ENCODE peak calls at places on chromosomes 13 and 19, in six cellular contexts. C is H9, F is neuronal stem cell, U is fibroblast of lung, J is IMR-90, G is HCT116. T is an unnamed sample.
A peak's percentile ranks its signal among the peaks of the same experiment; 100 is the strongest.

GRCh38 chr13:40259899-40260298 is 406.5 kb downstream of the FOXO1 start:
- DNase-seq in C (no peak), F (no peak), U (peak; percentile 44), J (no peak), G (no peak), T (no peak)

GRCh38 chr19:49862411-49863253 is 4.7 kb downstream of the PNKP start:
- DNase-seq in C (peak; percentile 79), F (no peak), U (no peak), J (no peak), G (no peak), T (no peak)

GRCh38 chr13:102028846-102029245 is 373.0 kb downstream of the FGF14 start:
- DNase-seq in C (no peak), F (no peak), U (no peak), J (no peak), G (no peak), T (no peak)

GRCh38 chr13:113969311-113969972 is 4.4 kb downstream of the C13orf46 start:
- DNase-seq in C (no peak), F (no peak), U (no peak), J (no peak), G (no peak), T (no peak)

GRCh38 chr19:22616659-22617058 is 17.5 kb upstream of the ZNF492 start:
- DNase-seq in C (no peak), F (no peak), U (no peak), J (no peak), G (no peak), T (no peak)

GRCh38 chr19:1591421-1592022 is 1.1 kb downstream of the MBD3 start:
- DNase-seq in C (no peak), F (no peak), U (no peak), J (no peak), G (no peak), T (no peak)

GRCh38 chr13:113816248-113816924 is 47.5 kb downstream of the GAS6 start:
- DNase-seq in C (no peak), F (no peak), U (no peak), J (peak; percentile 45), G (no peak), T (no peak)

GRCh38 chr19:51272183-51272817 is 21.4 kb downstream of the SIGLECL1 start:
- DNase-seq in C (no peak), F (no peak), U (no peak), J (no peak), G (no peak), T (no peak)

GRCh38 chr13:48000559-48001126 is 430 bp downstream of the SUCLA2 start:
- DNase-seq in C (peak; percentile 52), F (no peak), U (peak; percentile 10), J (peak; percentile 2), G (no peak), T (no peak)

GRCh38 chr13:76503756-76504155 is 382.4 kb downstream of the KCTD12 start:
- DNase-seq in C (no peak), F (no peak), U (no peak), J (no peak), G (no peak), T (no peak)

GRCh38 chr19:23273022-23273593 is 22.9 kb upstream of the ZNF724 start:
- DNase-seq in C (no peak), F (no peak), U (no peak), J (no peak), G (no peak), T (no peak)

GRCh38 chr19:33194884-33195710 is 967 bp downstream of the LRP3 start:
- DNase-seq in C (no peak), F (no peak), U (peak; percentile 60), J (peak; percentile 48), G (no peak), T (no peak)

GRCh38 chr19:17347361-17347760 is 10.0 kb downstream of the GTPBP3 start:
- DNase-seq in C (no peak), F (no peak), U (no peak), J (peak; percentile 20), G (no peak), T (no peak)

GRCh38 chr19:5996598-5997320 is 18.8 kb upstream of the RANBP3 start:
- DNase-seq in C (no peak), F (no peak), U (no peak), J (no peak), G (no peak), T (no peak)

GRCh38 chr13:52779028-52779612 is 39.5 kb upstream of the CNMD start:
- DNase-seq in C (no peak), F (no peak), U (no peak), J (no peak), G (no peak), T (no peak)

GRCh38 chr13:22114630-22115311 is 443.9 kb downstream of the FGF9 start:
- DNase-seq in C (no peak), F (no peak), U (peak; percentile 36), J (peak; percentile 78), G (no peak), T (no peak)

GRCh38 chr13:113794764-113795173 is 35.7 kb downstream of the TMEM255B start:
- DNase-seq in C (no peak), F (no peak), U (no peak), J (no peak), G (no peak), T (no peak)

GRCh38 chr19:58038688-58039204 is 4.9 kb downstream of the ZSCAN1 start:
- DNase-seq in C (peak; percentile 55), F (no peak), U (no peak), J (no peak), G (no peak), T (no peak)

GRCh38 chr13:41613471-41613870 is 156.1 kb downstream of the RGCC start:
- DNase-seq in C (no peak), F (no peak), U (no peak), J (no peak), G (no peak), T (no peak)

GRCh38 chr19:39970424-39970673 is 616 bp upstream of the PSMC4 start:
- DNase-seq in C (no peak), F (no peak), U (no peak), J (no peak), G (no peak), T (no peak)

GRCh38 chr13:112926993-112927392 is 42.0 kb upstream of the MCF2L start:
- DNase-seq in C (no peak), F (no peak), U (no peak), J (no peak), G (no peak), T (no peak)

GRCh38 chr13:113533441-113533840 is 42.9 kb upstream of the DCUN1D2 start:
- DNase-seq in C (no peak), F (no peak), U (peak; percentile 36), J (peak; percentile 65), G (no peak), T (peak; percentile 97)

GRCh38 chr19:32317045-32317444 is 28.4 kb upstream of the ZNF507 start:
- DNase-seq in C (no peak), F (no peak), U (no peak), J (no peak), G (no peak), T (no peak)

GRCh38 chr19:38647368-38647965 is at the start of gene ACTN4:
- DNase-seq in C (peak; percentile 99), F (peak; percentile 98), U (peak; percentile 95), J (peak; percentile 94), G (peak; percentile 92), T (peak; percentile 86)

GRCh38 chr19:24054044-24054935 is 32.7 kb upstream of the ZNF254 start:
- DNase-seq in C (no peak), F (no peak), U (peak; percentile 74), J (peak; percentile 95), G (peak; percentile 24), T (peak; percentile 96)

GRCh38 chr13:59038824-59039223 is 1124.9 kb downstream of the DIAPH3 start:
- DNase-seq in C (no peak), F (no peak), U (peak; percentile 50), J (peak; percentile 15), G (no peak), T (no peak)

GRCh38 chr13:20151016-20151415 is 9.8 kb downstream of the GJA3 start:
- DNase-seq in C (no peak), F (no peak), U (no peak), J (no peak), G (no peak), T (no peak)

GRCh38 chr19:10730932-10731331 is 13.1 kb downstream of the DNM2 start:
- DNase-seq in C (no peak), F (no peak), U (no peak), J (no peak), G (no peak), T (peak; percentile 37)

GRCh38 chr13:99847318-99847750 is 124.2 kb downstream of the ZIC5 start:
- DNase-seq in C (no peak), F (no peak), U (no peak), J (no peak), G (no peak), T (no peak)

GRCh38 chr19:47779524-47780214 is 1.2 kb downstream of the SELENOW start:
- DNase-seq in C (no peak), F (no peak), U (no peak), J (no peak), G (no peak), T (no peak)

GRCh38 chr19:3098141-3098514 is 4.0 kb downstream of the GNA11 start:
- DNase-seq in C (no peak), F (no peak), U (no peak), J (no peak), G (no peak), T (no peak)

DNA sequence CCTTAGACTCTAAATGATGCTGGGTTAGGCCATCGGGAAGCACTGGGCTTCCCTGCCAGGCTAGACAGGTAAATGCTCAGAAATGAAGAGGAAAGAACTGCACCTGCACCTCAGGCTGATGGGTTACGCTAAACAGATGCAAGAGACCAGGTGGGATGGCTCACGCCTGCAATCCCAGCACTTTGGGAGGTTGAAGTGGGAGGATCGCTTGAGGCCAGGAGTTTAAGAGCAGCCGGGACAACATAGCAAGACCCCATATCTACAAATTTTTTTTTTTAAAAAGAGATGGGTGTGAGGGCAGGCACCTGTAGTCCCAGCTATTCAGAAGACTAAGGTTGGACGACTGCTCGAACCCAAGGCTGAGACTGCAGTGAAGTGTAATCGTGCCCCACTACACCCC is 634.7 kb downstream of the UQCRFS1 start:
- DNase-seq in C (no peak), F (no peak), U (no peak), J (no peak), G (no peak), T (no peak)
- H2AFZ ChIP-seq in C (no peak overlapping the region), F (no peak overlapping the region), U (no peak overlapping the region), J (no peak overlapping the region), G (no peak overlapping the region), T (no peak overlapping the region)

GRCh38 chr13:51220706-51221105 is 1.5 kb upstream of the FAM124A start:
- DNase-seq in C (no peak), F (no peak), U (no peak), J (no peak), G (no peak), T (no peak)
- H3K27me3 ChIP-seq in C (no peaks in the 10 kb centered on the region), F (no peaks in the 10 kb centered on the region), U (no peaks in the 10 kb centered on the region), J (peaks cover 59% of the 10 kb centered on the region), G (no peaks in the 10 kb centered on the region), T (peaks cover 60% of the 10 kb centered on the region)

DNA sequence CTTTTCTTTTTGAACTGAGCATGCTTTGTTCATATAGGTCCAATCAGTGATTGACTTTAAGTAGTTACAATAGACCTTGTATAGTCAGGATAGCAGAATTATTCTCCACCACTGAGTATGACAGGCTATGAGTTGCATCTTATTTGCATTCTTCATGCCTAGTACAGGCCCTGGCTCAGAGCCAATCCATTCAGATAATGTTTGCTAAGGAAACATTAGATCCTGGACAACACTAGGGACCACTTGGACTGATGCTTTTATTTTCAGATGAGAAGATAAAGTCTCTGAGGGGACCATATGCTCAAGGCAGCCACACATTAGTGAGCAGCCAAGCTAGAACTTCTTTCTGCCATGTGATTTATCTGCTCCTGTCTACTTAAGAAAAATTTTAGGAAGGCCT is 133.9 kb downstream of the KL start:
- DNase-seq in C (no peak), F (no peak), U (peak; percentile 34), J (peak; percentile 60), G (no peak), T (no peak)
- H2AFZ ChIP-seq in C (no peak overlapping the region), F (no peak overlapping the region), U (no peak overlapping the region), J (no peak overlapping the region), G (no peak overlapping the region), T (no peak overlapping the region)

GRCh38 chr13:91398413-91399188 is at the start of gene GPC5:
- DNase-seq in C (peak; percentile 89), F (peak; percentile 69), U (peak; percentile 54), J (peak; percentile 43), G (peak; percentile 10), T (peak; percentile 74)
- H3K27me3 ChIP-seq in C (peaks cover 12% of the 10 kb centered on the region), F (peaks cover 6% of the 10 kb centered on the region), U (peaks cover 12% of the 10 kb centered on the region), J (peaks cover 22% of the 10 kb centered on the region), G (peaks cover 42% of the 10 kb centered on the region), T (peaks cover 16% of the 10 kb centered on the region)